ENCODE peak calls at places on chromosome 1, in ten cellular contexts. E, Q, Y, O, Z, B, X, M, G and P are unnamed samples.

GRCh38 chr1:65478379-65479026 is 58.0 kb downstream of the LEPR start:
- DNase-seq in G (no peak), E (no peak), Q (no peak), O (no peak), Y (no peak), B (no peak), M (no peak), X (no peak), Z (no peak), P (no peak)

GRCh38 chr1:39799770-39800470 is 11.3 kb upstream of the BMP8B start:
- DNase-seq in X (peak; percentile 76), Z (peak; percentile 39), Q (peak; percentile 72), M (peak; percentile 39), Y (peak; percentile 100), G (peak; percentile 66), O (peak; percentile 79), E (peak; percentile 17), B (no peak), P (peak; percentile 99)

GRCh38 chr1:218679391-218679790 is 334.3 kb downstream of the TGFB2 start:
- DNase-seq in M (no peak), Y (no peak), B (no peak), Z (no peak), E (no peak), G (no peak), X (no peak), O (no peak), Q (no peak), P (no peak)

GRCh38 chr1:9826616-9827015 is 2.9 kb upstream of the CLSTN1 start:
- DNase-seq in Y (no peak), M (no peak), Q (no peak), E (no peak), G (no peak), B (no peak), X (no peak), O (no peak), Z (no peak), P (no peak)

GRCh38 chr1:200226268-200226968 is 183.4 kb downstream of the ZNF281 start:
- DNase-seq in M (no peak), O (no peak), E (no peak), Q (no peak), X (no peak), G (no peak), B (no peak), Z (no peak), Y (no peak), P (no peak)

GRCh38 chr1:53580739-53581475 is 121.7 kb downstream of the DMRTB1 start:
- DNase-seq in M (no peak), Q (no peak), Y (no peak), Z (no peak), O (no peak), B (no peak), E (no peak), G (no peak), X (no peak), P (no peak)

GRCh38 chr1:200888349-200888838 is 6.3 kb upstream of the INAVA start:
- DNase-seq in Z (no peak), E (no peak), M (peak; percentile 62), G (no peak), B (no peak), Q (peak; percentile 90), Y (no peak), X (peak; percentile 71), O (peak; percentile 80), P (no peak)

GRCh38 chr1:40687059-40687458 is 4.4 kb upstream of the NFYC start:
- DNase-seq in E (no peak), M (no peak), G (no peak), Q (no peak), X (no peak), O (no peak), Y (no peak), Z (no peak), B (no peak), P (no peak)

GRCh38 chr1:150912623-150913022 is 13.5 kb upstream of the SETDB1 start:
- DNase-seq in M (no peak), Y (no peak), Z (no peak), Q (no peak), E (no peak), B (no peak), G (no peak), O (no peak), X (no peak), P (no peak)

GRCh38 chr1:22291494-22291893 is 148.6 kb upstream of the WNT4 start:
- DNase-seq in Z (no peak), G (no peak), Y (no peak), M (no peak), X (no peak), E (no peak), B (no peak), O (no peak), Q (no peak), P (no peak)

GRCh38 chr1:234440348-234440747 is 38.6 kb downstream of the TARBP1 start:
- DNase-seq in M (no peak), E (no peak), G (no peak), O (no peak), B (no peak), X (no peak), Q (no peak), Z (no peak), Y (no peak), P (no peak)

GRCh38 chr1:20891091-20891490 is 104.0 kb upstream of the HP1BP3 start:
- DNase-seq in Y (no peak), O (no peak), X (no peak), G (no peak), Q (no peak), B (no peak), Z (no peak), M (no peak), E (no peak), P (no peak)

GRCh38 chr1:204025917-204026709 is 46.8 kb upstream of the SOX13 start:
- DNase-seq in E (no peak), Y (no peak), Z (no peak), G (no peak), O (no peak), X (no peak), M (no peak), Q (no peak), B (no peak), P (no peak)

GRCh38 chr1:87335175-87335992 is 6.7 kb downstream of the LMO4 start:
- DNase-seq in Y (peak; percentile 62), X (peak; percentile 65), Z (peak; percentile 43), B (no peak), E (peak; percentile 43), G (peak; percentile 80), Q (peak; percentile 70), M (peak; percentile 44), O (peak; percentile 77), P (no peak)

GRCh38 chr1:29672416-29672815 is 436.1 kb downstream of the PTPRU start:
- DNase-seq in Q (no peak), X (no peak), E (no peak), O (no peak), M (no peak), Y (no peak), B (no peak), Z (no peak), G (no peak), P (no peak)